ENCODE peak calls at places on chromosomes 11 and 22, in seven cellular contexts. R is kidney epithelial cell, B is HT-29, W is activated T-cell treated with anti-CD3 and anti-CD28 coated beads for 24 hours, O is caudate nucleus, U is T-helper 1 cell, I is NAMALWA. G is an unnamed sample.

GRCh38 chr11:1531418-1531817 is 40.7 kb downstream of the DUSP8 start:
- DNase-seq in I (no peak), U (no peak), B (no peak), O (no peak), R (no peak), W (no peak), G (no peak)

GRCh38 chr11:285021-285893 is 3.7 kb upstream of the PGGHG start:
- DNase-seq in I (no peak), R (no peak), W (no peak), O (no peak), B (no peak), U (no peak), G (no peak)

GRCh38 chr22:30183861-30184278 is 62.7 kb downstream of the LIF start:
- DNase-seq in B (no peak), W (no peak), U (no peak), R (no peak), O (no peak), I (no peak), G (no peak)

GRCh38 chr11:26583550-26583949 is 11.5 kb upstream of the MUC15 start:
- DNase-seq in U (no peak), R (no peak), I (no peak), O (no peak), W (no peak), B (peak; percentile 95), G (no peak)

GRCh38 chr11:121630041-121630440 is 177.3 kb upstream of the SORL1-AS1 start:
- DNase-seq in I (no peak), B (no peak), U (no peak), W (no peak), R (no peak), O (no peak), G (peak; percentile 64)

GRCh38 chr22:44361391-44362126 is 48.8 kb upstream of the SHISAL1 start:
- DNase-seq in B (no peak), W (no peak), I (no peak), U (no peak), O (no peak), R (no peak), G (no peak)

GRCh38 chr11:48087974-48088681 is 107.8 kb downstream of the PTPRJ start:
- DNase-seq in W (no peak), B (peak; percentile 85), I (no peak), R (no peak), U (no peak), O (no peak), G (no peak)

GRCh38 chr11:66221726-66222236 is 46.7 kb upstream of the RAB1B start:
- DNase-seq in O (no peak), U (no peak), B (no peak), R (no peak), W (no peak), I (peak; percentile 23), G (no peak)

GRCh38 chr22:22110548-22111266 is 128.1 kb upstream of the TOP3B start:
- DNase-seq in B (peak; percentile 40), R (peak; percentile 60), I (peak; percentile 97), O (peak; percentile 9), W (peak; percentile 17), U (no peak), G (peak; percentile 20)

GRCh38 chr11:67441731-67442401 is 1.4 kb downstream of the CORO1B start:
- DNase-seq in U (no peak), O (no peak), I (peak; percentile 64), B (no peak), R (no peak), W (no peak), G (no peak)

GRCh38 chr11:125215205-125215565 is 50.6 kb downstream of the PKNOX2 start:
- DNase-seq in I (no peak), O (no peak), R (no peak), B (no peak), U (no peak), W (no peak), G (no peak)

GRCh38 chr22:33962409-33962808 is 42.1 kb upstream of the LARGE1 start:
- DNase-seq in W (no peak), O (no peak), B (no peak), I (no peak), R (no peak), U (no peak), G (no peak)

GRCh38 chr11:64970731-64971151 is 1.2 kb downstream of the MAJIN start:
- DNase-seq in O (no peak), R (peak; percentile 45), W (peak; percentile 24), B (no peak), I (no peak), U (no peak), G (no peak)

GRCh38 chr22:39439170-39439569 is 17.6 kb upstream of the MGAT3 start:
- DNase-seq in U (no peak), R (no peak), O (no peak), I (no peak), W (no peak), B (no peak), G (no peak)

GRCh38 chr11:10456519-10456918 is 1.5 kb downstream of the AMPD3 start:
- DNase-seq in O (peak; percentile 39), W (no peak), U (no peak), R (no peak), B (no peak), I (peak; percentile 90), G (no peak)

GRCh38 chr11:67006029-67006884 is 16.7 kb upstream of the SYT12 start:
- DNase-seq in O (no peak), U (no peak), B (peak; percentile 67), W (peak; percentile 15), I (peak; percentile 93), R (no peak), G (no peak)

GRCh38 chr22:38953091-38953490 is 4.3 kb upstream of the APOBEC3A start:
- DNase-seq in U (no peak), I (no peak), R (no peak), B (no peak), O (no peak), W (no peak), G (no peak)

GRCh38 chr22:40289991-40290459 is 56.3 kb upstream of the ADSL start:
- DNase-seq in U (peak; percentile 55), I (no peak), R (no peak), W (peak; percentile 53), B (no peak), O (no peak), G (no peak)

GRCh38 chr11:115610908-115611307 is 106.7 kb upstream of the CADM1 start:
- DNase-seq in U (no peak), B (no peak), R (no peak), O (no peak), W (no peak), I (no peak), G (no peak)

GRCh38 chr11:122661182-122661945 is 5.8 kb downstream of the UBASH3B start:
- DNase-seq in O (no peak), U (no peak), I (no peak), B (no peak), W (no peak), R (no peak), G (peak; percentile 62)

GRCh38 chr11:117535201-117535869 is 207.7 kb downstream of the CEP164 start:
- DNase-seq in W (no peak), U (no peak), I (no peak), R (no peak), O (peak; percentile 35), B (peak; percentile 55), G (no peak)

GRCh38 chr11:45225961-45226871 is 59.9 kb downstream of the SYT13 start:
- DNase-seq in U (no peak), B (no peak), W (no peak), I (no peak), R (no peak), O (no peak), G (no peak)

G was measured in AG09309.